ENCODE peak calls at places on chromosome 9, in five cellular contexts. One of them, this sample, is unnamed.

GRCh38 chr9:20524776-20525175 is 97.5 kb downstream of the MLLT3 start:
- DNase-seq in T1000: no peak
- DNase-seq in brain microvascular endothelial cell: no peak
- DNase-seq in KG1: no peak
- DNase-seq in GM03348: no peak
- DNase-seq in this sample: no peak

GRCh38 chr9:102398205-102398604 is 596.9 kb upstream of the CYLC2 start:
- DNase-seq in T1000: no peak
- DNase-seq in brain microvascular endothelial cell: no peak
- DNase-seq in KG1: no peak
- DNase-seq in GM03348: no peak
- DNase-seq in this sample: no peak

GRCh38 chr9:131100445-131100844 is 4.1 kb downstream of the AIF1L start:
- DNase-seq in T1000: no peak
- DNase-seq in brain microvascular endothelial cell: no peak
- DNase-seq in KG1: no peak
- DNase-seq in GM03348: no peak
- DNase-seq in this sample: no peak

GRCh38 chr9:132644251-132644650 is 25.5 kb downstream of the DDX31 start:
- DNase-seq in T1000: no peak
- DNase-seq in brain microvascular endothelial cell: no peak
- DNase-seq in KG1: no peak
- DNase-seq in GM03348: no peak
- DNase-seq in this sample: no peak

GRCh38 chr9:6441269-6441668 is 28.3 kb downstream of the UHRF2 start:
- DNase-seq in T1000: no peak
- DNase-seq in brain microvascular endothelial cell: no peak
- DNase-seq in KG1: no peak
- DNase-seq in GM03348: peak; percentile 32
- DNase-seq in this sample: no peak

GRCh38 chr9:124011460-124012301 is at the start of gene LHX2:
- DNase-seq in T1000: peak; percentile 81
- DNase-seq in brain microvascular endothelial cell: peak; percentile 9
- DNase-seq in KG1: no peak
- DNase-seq in GM03348: peak; percentile 82
- DNase-seq in this sample: no peak

GRCh38 chr9:83342731-83343130 is 195.5 kb downstream of the FRMD3 start:
- DNase-seq in T1000: no peak
- DNase-seq in brain microvascular endothelial cell: no peak
- DNase-seq in KG1: no peak
- DNase-seq in GM03348: no peak
- DNase-seq in this sample: no peak

GRCh38 chr9:4106744-4107143 is 193.1 kb downstream of the GLIS3 start:
- DNase-seq in T1000: peak; percentile 15
- DNase-seq in brain microvascular endothelial cell: no peak
- DNase-seq in KG1: no peak
- DNase-seq in GM03348: peak; percentile 38
- DNase-seq in this sample: no peak

GRCh38 chr9:3879731-3880493 is 354.1 kb upstream of the RFX3 start:
- DNase-seq in T1000: no peak
- DNase-seq in brain microvascular endothelial cell: no peak
- DNase-seq in KG1: no peak
- DNase-seq in GM03348: no peak
- DNase-seq in this sample: no peak

GRCh38 chr9:116450378-116451139 is 236.5 kb upstream of the TRIM32 start:
- DNase-seq in T1000: peak; percentile 10
- DNase-seq in brain microvascular endothelial cell: peak; percentile 38
- DNase-seq in KG1: no peak
- DNase-seq in GM03348: peak; percentile 20
- DNase-seq in this sample: no peak

GRCh38 chr9:10806873-10807272 is 194.1 kb upstream of the PTPRD start:
- DNase-seq in T1000: no peak
- DNase-seq in brain microvascular endothelial cell: no peak
- DNase-seq in KG1: no peak
- DNase-seq in GM03348: no peak
- DNase-seq in this sample: no peak

GRCh38 chr9:114745108-114745848 is 60.6 kb downstream of the TNFSF15 start:
- DNase-seq in T1000: no peak
- DNase-seq in brain microvascular endothelial cell: peak; percentile 7
- DNase-seq in KG1: no peak
- DNase-seq in GM03348: peak; percentile 39
- DNase-seq in this sample: no peak

GRCh38 chr9:129932303-129933151 is 97.3 kb downstream of the USP20 start:
- DNase-seq in T1000: no peak
- DNase-seq in brain microvascular endothelial cell: no peak
- DNase-seq in KG1: no peak
- DNase-seq in GM03348: peak; percentile 59
- DNase-seq in this sample: no peak

GRCh38 chr9:8062459-8062858 is 262.9 kb upstream of the DMAC1 start:
- DNase-seq in T1000: no peak
- DNase-seq in brain microvascular endothelial cell: no peak
- DNase-seq in KG1: no peak
- DNase-seq in GM03348: no peak
- DNase-seq in this sample: no peak

GRCh38 chr9:88821033-88821748 is 170.1 kb upstream of the S1PR3 start:
- DNase-seq in T1000: no peak
- DNase-seq in brain microvascular endothelial cell: no peak
- DNase-seq in KG1: no peak
- DNase-seq in GM03348: no peak
- DNase-seq in this sample: no peak

GRCh38 chr9:127522727-127523126 is 71.4 kb downstream of the LRSAM1 start:
- DNase-seq in T1000: no peak
- DNase-seq in brain microvascular endothelial cell: no peak
- DNase-seq in KG1: no peak
- DNase-seq in GM03348: no peak
- DNase-seq in this sample: no peak

GRCh38 chr9:2800385-2801179 is 43.3 kb downstream of the PUM3 start:
- DNase-seq in T1000: no peak
- DNase-seq in brain microvascular endothelial cell: no peak
- DNase-seq in KG1: no peak
- DNase-seq in GM03348: peak; percentile 24
- DNase-seq in this sample: no peak

GRCh38 chr9:92265159-92265558 is 28.3 kb downstream of the IARS1 start:
- DNase-seq in T1000: no peak
- DNase-seq in brain microvascular endothelial cell: no peak
- DNase-seq in KG1: no peak
- DNase-seq in GM03348: peak; percentile 26
- DNase-seq in this sample: no peak

GRCh38 chr9:91197232-91198181 is 164.2 kb downstream of the AUH start:
- DNase-seq in T1000: peak; percentile 39
- DNase-seq in brain microvascular endothelial cell: peak; percentile 81
- DNase-seq in KG1: no peak
- DNase-seq in GM03348: peak; percentile 83
- DNase-seq in this sample: no peak

GRCh38 chr9:76729980-76730737 is 34.1 kb upstream of the PCA3 start:
- DNase-seq in T1000: no peak
- DNase-seq in brain microvascular endothelial cell: no peak
- DNase-seq in KG1: no peak
- DNase-seq in GM03348: no peak
- DNase-seq in this sample: no peak

GRCh38 chr9:88005146-88005750 is 30.9 kb upstream of the CDK20 start:
- DNase-seq in T1000: no peak
- DNase-seq in brain microvascular endothelial cell: no peak
- DNase-seq in KG1: no peak
- DNase-seq in GM03348: peak; percentile 32
- DNase-seq in this sample: no peak

GRCh38 chr9:80131627-80132026 is 559.9 kb downstream of the TLE4 start:
- DNase-seq in T1000: no peak
- DNase-seq in brain microvascular endothelial cell: no peak
- DNase-seq in KG1: no peak
- DNase-seq in GM03348: no peak
- DNase-seq in this sample: no peak